ENCODE peak calls at places on chromosomes 6 and 20, in seven cellular contexts. S is neural progenitor cell, N is pancreas, T is uterus, Q is CD14-positive monocyte, U is epithelial cell of esophagus, P is cardiac muscle cell. J is an unnamed sample.

GRCh38 chr6:143169440-143169839 is 108.8 kb downstream of the AIG1 start:
- DNase-seq in T (no peak), S (no peak), U (no peak), Q (no peak), N (no peak), P (no peak), J (no peak)

GRCh38 chr6:39367661-39368060 is 45.2 kb upstream of the KCNK16 start:
- DNase-seq in P (no peak), N (no peak), S (no peak), Q (no peak), T (no peak), U (no peak), J (no peak)

GRCh38 chr6:116398366-116399005 is 27.7 kb downstream of the DSE start:
- DNase-seq in S (no peak), T (no peak), N (no peak), P (peak; percentile 58), U (peak; percentile 53), Q (no peak), J (peak; percentile 64)

GRCh38 chr6:138422861-138423260 is 18.8 kb downstream of the HEBP2 start:
- DNase-seq in Q (no peak), N (no peak), P (peak; percentile 28), S (no peak), U (no peak), T (no peak), J (no peak)

GRCh38 chr20:36861875-36862801 is 13.8 kb upstream of the TLDC2 start:
- DNase-seq in T (peak; percentile 93), Q (no peak), S (peak; percentile 55), P (peak; percentile 78), U (peak; percentile 99), N (peak; percentile 44), J (peak; percentile 95)

GRCh38 chr6:170437719-170438401 is 115.2 kb downstream of the PSMB1 start:
- DNase-seq in T (no peak), S (no peak), U (no peak), Q (no peak), N (no peak), P (no peak), J (peak; percentile 14)

GRCh38 chr20:49999329-49999728 is 16.5 kb downstream of the SNAI1 start:
- DNase-seq in S (no peak), P (no peak), N (no peak), U (no peak), T (no peak), Q (peak; percentile 68), J (no peak)

GRCh38 chr6:85672050-85672449 is 29.4 kb upstream of the SYNCRIP start:
- DNase-seq in N (no peak), Q (no peak), S (no peak), P (no peak), T (no peak), U (no peak), J (no peak)

GRCh38 chr6:119215885-119216590 is 133.5 kb downstream of the MAN1A1 start:
- DNase-seq in S (no peak), Q (no peak), T (no peak), P (no peak), N (no peak), U (no peak), J (no peak)

GRCh38 chr20:58842276-58842675 is 8.4 kb downstream of the GNAS-AS1 start:
- DNase-seq in Q (no peak), N (no peak), S (no peak), T (no peak), U (no peak), P (no peak), J (no peak)
- TF ChIP-seq CTCF in Q (no peak), N (no peak), S (no peak), T (no peak), U (no peak), P (no peak), J (no peak)

DNA sequence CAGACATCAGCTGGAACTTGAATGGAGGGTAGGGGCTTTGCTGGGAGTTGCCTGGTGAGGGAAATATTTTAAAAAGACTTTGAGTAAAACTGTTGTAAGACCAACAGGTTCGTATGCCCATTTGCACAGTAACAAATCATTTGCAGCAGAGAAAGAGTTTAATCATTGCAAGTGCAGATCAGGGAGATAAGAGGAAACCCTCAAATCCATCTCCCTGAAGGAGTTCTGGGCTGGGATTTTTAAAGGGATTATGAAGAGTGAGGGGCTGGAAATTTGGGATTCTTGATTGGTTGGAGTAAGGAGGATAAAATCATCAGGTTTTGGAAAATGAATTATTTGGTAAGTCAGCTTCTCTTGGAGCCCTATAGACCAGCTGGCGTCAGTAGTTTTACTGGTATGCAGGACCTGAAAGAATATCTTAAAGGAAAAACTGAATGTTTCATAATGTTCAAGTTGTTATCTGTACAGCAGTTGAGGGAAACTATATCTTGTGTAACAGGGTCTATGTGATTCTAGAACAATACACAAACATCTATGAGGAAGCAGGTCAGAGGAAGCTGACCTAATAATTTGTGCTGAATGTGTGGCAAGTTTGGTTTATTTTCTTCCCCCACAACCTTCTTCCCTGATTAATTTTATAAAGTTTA is 295.5 kb downstream of the PLCB1 start:
- DNase-seq in T (no peak), P (peak; percentile 90), Q (no peak), N (no peak), S (no peak), U (no peak), J (no peak)
- TF ChIP-seq CTCF in T (no peak), P (no peak), Q (no peak), N (no peak), S (no peak), U (no peak), J (no peak)

DNA sequence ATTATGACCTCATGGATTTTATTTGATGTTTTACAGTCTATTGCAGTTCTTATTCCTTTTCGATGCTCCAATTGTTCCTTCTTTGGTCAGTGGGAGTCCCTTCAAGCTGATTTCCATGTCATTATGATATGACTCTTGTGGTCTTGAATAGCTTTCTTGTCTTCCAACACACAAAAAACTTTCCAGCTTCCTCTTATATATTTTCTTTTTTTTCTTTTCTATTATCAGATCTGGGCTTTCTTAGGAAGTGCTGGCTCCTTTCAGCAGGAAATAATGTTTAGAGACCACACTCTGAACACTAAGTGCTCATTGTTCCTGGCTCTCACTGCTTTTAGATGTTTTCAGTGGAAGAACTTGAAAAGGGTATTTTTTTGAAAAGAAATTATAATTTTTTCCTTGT is 3.1 kb upstream of the SLC17A1 start:
- DNase-seq in U (no peak), P (peak; percentile 46), S (no peak), Q (no peak), T (no peak), N (no peak), J (no peak)
- TF ChIP-seq CTCF in U (no peak), P (no peak), S (no peak), Q (no peak), T (no peak), N (no peak), J (no peak)

DNA sequence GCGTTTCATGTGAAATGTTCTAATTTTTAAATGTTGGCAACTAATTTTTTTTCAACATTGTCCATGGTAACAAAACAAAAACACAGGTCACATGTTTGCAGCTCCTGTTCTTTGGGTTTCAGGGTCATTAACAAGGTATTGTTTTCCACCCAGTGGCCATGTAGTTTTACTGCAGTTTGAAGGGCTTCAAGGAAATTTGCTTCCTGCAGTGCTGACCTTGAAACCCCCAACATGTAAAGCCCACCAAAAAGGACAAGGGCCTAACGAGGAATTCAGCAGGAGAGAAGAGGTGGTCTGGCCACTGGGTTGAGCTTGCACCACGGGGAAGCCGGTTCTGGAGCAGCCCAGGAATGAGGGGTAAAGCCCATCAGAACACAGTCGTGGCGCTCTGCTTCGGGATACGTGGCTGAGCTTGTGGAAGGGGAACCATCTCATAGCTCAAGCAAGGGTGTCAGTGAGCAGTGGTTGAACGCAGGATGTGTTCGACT is 13.9 kb upstream of the KLHL31 start:
- DNase-seq in U (peak; percentile 56), S (no peak), T (no peak), P (peak; percentile 66), N (no peak), Q (no peak), J (peak; percentile 65)
- TF ChIP-seq CTCF in U (peak; percentile 46), S (peak; percentile 20), T (peak; percentile 22), P (peak; percentile 56), N (peak; percentile 25), Q (peak; percentile 21), J (peak; percentile 53)

GRCh38 chr20:53639647-53640440 is 46.2 kb upstream of the ZNF217 start:
- DNase-seq in U (no peak), P (no peak), T (no peak), S (no peak), N (no peak), Q (no peak), J (no peak)

GRCh38 chr20:53639128-53639527 is 45.5 kb upstream of the ZNF217 start:
- DNase-seq in U (no peak), P (no peak), T (no peak), Q (no peak), N (no peak), S (no peak), J (no peak)

GRCh38 chr20:53643031-53643832 is 49.6 kb upstream of the ZNF217 start:
- DNase-seq in S (no peak), U (peak; percentile 94), T (no peak), N (no peak), P (peak; percentile 69), Q (peak; percentile 76), J (peak; percentile 91)

GRCh38 chr20:53645582-53645897 is 51.9 kb upstream of the ZNF217 start:
- DNase-seq in Q (no peak), P (no peak), N (no peak), S (no peak), T (no peak), U (no peak), J (no peak)

DNA sequence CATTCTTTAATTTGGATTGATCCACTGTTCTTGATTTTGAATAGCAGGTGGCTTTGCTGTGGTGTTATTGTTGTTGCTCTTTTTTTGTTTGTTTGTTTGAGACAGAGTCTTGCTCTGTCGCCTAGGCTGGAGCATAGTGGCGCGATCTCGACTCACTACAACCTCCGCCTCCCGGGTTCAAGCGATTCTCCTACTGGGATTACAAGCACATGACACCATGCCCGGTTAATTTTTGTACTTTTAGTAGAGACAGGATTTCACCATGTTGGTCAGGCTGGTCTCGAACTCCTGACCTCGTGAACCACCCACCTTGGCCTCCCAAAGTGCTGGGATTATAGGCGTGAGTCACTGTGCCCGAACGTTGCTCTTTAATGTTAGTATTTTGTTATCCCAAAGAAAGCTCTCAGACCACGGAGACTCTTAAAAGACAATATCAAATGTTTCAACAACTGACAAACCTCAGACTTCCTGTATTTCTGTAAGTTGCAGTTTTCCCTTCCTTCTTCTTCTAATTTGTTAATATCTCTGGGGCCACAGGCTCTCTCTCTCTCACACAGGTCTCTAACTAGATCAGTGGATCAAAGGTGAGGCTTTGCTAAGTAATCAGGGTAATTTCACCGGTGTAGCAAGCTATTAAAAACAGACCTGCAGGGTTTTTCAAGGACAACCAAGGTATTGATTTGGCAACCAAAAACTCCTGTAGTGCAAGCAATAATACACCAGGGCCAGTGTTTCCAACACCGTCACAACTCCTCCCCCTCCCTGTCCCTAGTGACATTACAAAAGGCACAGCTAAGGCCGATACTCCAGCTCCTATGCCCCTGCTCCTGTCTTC is 48.8 kb upstream of the ZNF217 start:
- DNase-seq in P (peak; percentile 63), T (no peak), U (peak; percentile 87), S (peak; percentile 65), N (peak; percentile 69), Q (no peak), J (peak; percentile 65)
- TF ChIP-seq CTCF in P (no peak), T (no peak), U (no peak), S (no peak), N (no peak), Q (no peak), J (no peak)

DNA sequence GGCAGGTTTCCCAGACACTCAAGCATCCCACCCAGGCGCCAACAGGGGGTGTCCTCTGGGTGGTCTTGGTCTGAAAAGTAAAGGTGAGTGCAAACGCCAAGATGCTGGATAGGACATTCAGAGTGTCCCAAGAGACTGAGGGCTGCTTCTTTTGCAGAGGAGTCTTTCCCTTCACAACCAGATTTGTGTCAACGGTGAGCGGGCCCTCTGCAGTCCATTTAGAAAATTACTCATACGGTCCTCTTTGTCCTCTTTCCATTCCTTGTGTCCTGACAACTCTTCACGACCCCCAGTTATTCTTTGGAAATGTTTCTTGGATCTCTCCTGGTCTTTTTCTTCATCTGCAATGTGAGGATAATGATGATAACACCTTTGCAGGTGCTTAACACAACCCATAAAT is 257.8 kb downstream of the CDC5L start:
- DNase-seq in U (no peak), Q (no peak), N (no peak), P (no peak), T (no peak), S (no peak), J (no peak)
- TF ChIP-seq CTCF in U (no peak), Q (no peak), N (no peak), P (no peak), T (no peak), S (no peak), J (no peak)